ENCODE peak calls at places on chromosome 10, in six cellular contexts. One of them, this sample, is unnamed.

GRCh38 chr10:44703241-44704155 is 207.6 kb upstream of the TMEM72 start:
- DNase-seq in ELR: peak
- DNase-seq in activated T-cell treated with anti-CD3 and anti-CD28 coated beads for 1 hour: no peak
- DNase-seq in right lobe of liver: no peak
- DNase-seq in activated CD8-positive, alpha-beta T cell treated with anti-CD3 and anti-CD28 coated beads, Interleukin-2, amount 10 ng/mL, durations not matched to agents 7 days and 5 days: no peak
- DNase-seq in NCI-H748 treated with DMSO at 0.1 percent for 48 hours: no peak
- DNase-seq in this sample: no peak

GRCh38 chr10:63681965-63682704 is 160.9 kb downstream of the REEP3 start:
- DNase-seq in ELR: peak
- DNase-seq in activated T-cell treated with anti-CD3 and anti-CD28 coated beads for 1 hour: no peak
- DNase-seq in right lobe of liver: no peak
- DNase-seq in activated CD8-positive, alpha-beta T cell treated with anti-CD3 and anti-CD28 coated beads, Interleukin-2, amount 10 ng/mL, durations not matched to agents 7 days and 5 days: no peak
- DNase-seq in NCI-H748 treated with DMSO at 0.1 percent for 48 hours: no peak
- DNase-seq in this sample: no peak

GRCh38 chr10:82071231-82071630 is 196.2 kb downstream of the NRG3 start:
- DNase-seq in ELR: no peak
- DNase-seq in activated T-cell treated with anti-CD3 and anti-CD28 coated beads for 1 hour: no peak
- DNase-seq in right lobe of liver: no peak
- DNase-seq in activated CD8-positive, alpha-beta T cell treated with anti-CD3 and anti-CD28 coated beads, Interleukin-2, amount 10 ng/mL, durations not matched to agents 7 days and 5 days: no peak
- DNase-seq in NCI-H748 treated with DMSO at 0.1 percent for 48 hours: no peak
- DNase-seq in this sample: no peak

GRCh38 chr10:21166557-21167287 is 269.6 kb upstream of the NEBL start:
- DNase-seq in ELR: no peak
- DNase-seq in activated T-cell treated with anti-CD3 and anti-CD28 coated beads for 1 hour: no peak
- DNase-seq in right lobe of liver: no peak
- DNase-seq in activated CD8-positive, alpha-beta T cell treated with anti-CD3 and anti-CD28 coated beads, Interleukin-2, amount 10 ng/mL, durations not matched to agents 7 days and 5 days: no peak
- DNase-seq in NCI-H748 treated with DMSO at 0.1 percent for 48 hours: peak
- DNase-seq in this sample: no peak

GRCh38 chr10:77898323-77899079 is 28.1 kb downstream of the DLG5 start:
- DNase-seq in ELR: no peak
- DNase-seq in activated T-cell treated with anti-CD3 and anti-CD28 coated beads for 1 hour: no peak
- DNase-seq in right lobe of liver: peak
- DNase-seq in activated CD8-positive, alpha-beta T cell treated with anti-CD3 and anti-CD28 coated beads, Interleukin-2, amount 10 ng/mL, durations not matched to agents 7 days and 5 days: no peak
- DNase-seq in NCI-H748 treated with DMSO at 0.1 percent for 48 hours: no peak
- DNase-seq in this sample: no peak

GRCh38 chr10:33155720-33156638 is 178.5 kb downstream of the NRP1 start:
- DNase-seq in ELR: peak
- DNase-seq in activated T-cell treated with anti-CD3 and anti-CD28 coated beads for 1 hour: no peak
- DNase-seq in right lobe of liver: no peak
- DNase-seq in activated CD8-positive, alpha-beta T cell treated with anti-CD3 and anti-CD28 coated beads, Interleukin-2, amount 10 ng/mL, durations not matched to agents 7 days and 5 days: peak
- DNase-seq in NCI-H748 treated with DMSO at 0.1 percent for 48 hours: peak
- DNase-seq in this sample: peak

GRCh38 chr10:83734278-83734677 is 405.0 kb upstream of the GHITM start:
- DNase-seq in ELR: no peak
- DNase-seq in activated T-cell treated with anti-CD3 and anti-CD28 coated beads for 1 hour: no peak
- DNase-seq in right lobe of liver: no peak
- DNase-seq in activated CD8-positive, alpha-beta T cell treated with anti-CD3 and anti-CD28 coated beads, Interleukin-2, amount 10 ng/mL, durations not matched to agents 7 days and 5 days: no peak
- DNase-seq in NCI-H748 treated with DMSO at 0.1 percent for 48 hours: no peak
- DNase-seq in this sample: no peak

GRCh38 chr10:124306922-124307371 is 111.8 kb downstream of the OAT start:
- DNase-seq in ELR: peak
- DNase-seq in activated T-cell treated with anti-CD3 and anti-CD28 coated beads for 1 hour: no peak
- DNase-seq in right lobe of liver: no peak
- DNase-seq in activated CD8-positive, alpha-beta T cell treated with anti-CD3 and anti-CD28 coated beads, Interleukin-2, amount 10 ng/mL, durations not matched to agents 7 days and 5 days: no peak
- DNase-seq in NCI-H748 treated with DMSO at 0.1 percent for 48 hours: no peak
- DNase-seq in this sample: no peak

GRCh38 chr10:8534089-8534488 is 479.6 kb downstream of the GATA3 start:
- DNase-seq in ELR: no peak
- DNase-seq in activated T-cell treated with anti-CD3 and anti-CD28 coated beads for 1 hour: no peak
- DNase-seq in right lobe of liver: no peak
- DNase-seq in activated CD8-positive, alpha-beta T cell treated with anti-CD3 and anti-CD28 coated beads, Interleukin-2, amount 10 ng/mL, durations not matched to agents 7 days and 5 days: no peak
- DNase-seq in NCI-H748 treated with DMSO at 0.1 percent for 48 hours: no peak
- DNase-seq in this sample: no peak

GRCh38 chr10:51203359-51203758 is 129.1 kb downstream of the PRKG1 start:
- DNase-seq in ELR: no peak
- DNase-seq in activated T-cell treated with anti-CD3 and anti-CD28 coated beads for 1 hour: no peak
- DNase-seq in right lobe of liver: no peak
- DNase-seq in activated CD8-positive, alpha-beta T cell treated with anti-CD3 and anti-CD28 coated beads, Interleukin-2, amount 10 ng/mL, durations not matched to agents 7 days and 5 days: no peak
- DNase-seq in NCI-H748 treated with DMSO at 0.1 percent for 48 hours: no peak
- DNase-seq in this sample: no peak

GRCh38 chr10:3567291-3567963 is 217.6 kb downstream of the KLF6 start:
- DNase-seq in ELR: no peak
- DNase-seq in activated T-cell treated with anti-CD3 and anti-CD28 coated beads for 1 hour: no peak
- DNase-seq in right lobe of liver: no peak
- DNase-seq in activated CD8-positive, alpha-beta T cell treated with anti-CD3 and anti-CD28 coated beads, Interleukin-2, amount 10 ng/mL, durations not matched to agents 7 days and 5 days: peak
- DNase-seq in NCI-H748 treated with DMSO at 0.1 percent for 48 hours: no peak
- DNase-seq in this sample: no peak

GRCh38 chr10:123972481-123973401 is 81.1 kb upstream of the CPXM2 start:
- DNase-seq in ELR: no peak
- DNase-seq in activated T-cell treated with anti-CD3 and anti-CD28 coated beads for 1 hour: no peak
- DNase-seq in right lobe of liver: no peak
- DNase-seq in activated CD8-positive, alpha-beta T cell treated with anti-CD3 and anti-CD28 coated beads, Interleukin-2, amount 10 ng/mL, durations not matched to agents 7 days and 5 days: no peak
- DNase-seq in NCI-H748 treated with DMSO at 0.1 percent for 48 hours: peak
- DNase-seq in this sample: no peak

GRCh38 chr10:118342638-118343020 is 505 bp upstream of the FAM204A start:
- DNase-seq in ELR: peak
- DNase-seq in activated T-cell treated with anti-CD3 and anti-CD28 coated beads for 1 hour: no peak
- DNase-seq in right lobe of liver: no peak
- DNase-seq in activated CD8-positive, alpha-beta T cell treated with anti-CD3 and anti-CD28 coated beads, Interleukin-2, amount 10 ng/mL, durations not matched to agents 7 days and 5 days: no peak
- DNase-seq in NCI-H748 treated with DMSO at 0.1 percent for 48 hours: no peak
- DNase-seq in this sample: no peak

GRCh38 chr10:77036993-77037734 is 600.4 kb downstream of the KCNMA1 start:
- DNase-seq in ELR: peak
- DNase-seq in activated T-cell treated with anti-CD3 and anti-CD28 coated beads for 1 hour: no peak
- DNase-seq in right lobe of liver: peak
- DNase-seq in activated CD8-positive, alpha-beta T cell treated with anti-CD3 and anti-CD28 coated beads, Interleukin-2, amount 10 ng/mL, durations not matched to agents 7 days and 5 days: no peak
- DNase-seq in NCI-H748 treated with DMSO at 0.1 percent for 48 hours: no peak
- DNase-seq in this sample: no peak